ENCODE peak calls at places on chromosomes 16 and 17, in six cellular contexts. E is AG08395; T is effector CD4-positive, alpha-beta T cell; C is ELR; M is COR-L47; O is IMR-90. W is an unnamed sample.

GRCh38 chr17:47119746-47120520 is 69.2 kb downstream of the CDC27 start:
- DNase-seq in E (peak), T (no peak), C (peak), M (no peak), O (peak), W (peak)

GRCh38 chr16:30902070-30902972 is 5.9 kb downstream of the CTF1 start:
- DNase-seq in E (peak), T (peak), C (peak), M (peak), O (peak), W (no peak)

GRCh38 chr17:43341705-43342600 is 56.8 kb upstream of the ARL4D start:
- DNase-seq in E (peak), T (no peak), C (peak), M (no peak), O (peak), W (no peak)

GRCh38 chr16:11390573-11391495 is 45.6 kb downstream of the RMI2 start:
- DNase-seq in E (no peak), T (no peak), C (peak), M (peak), O (no peak), W (no peak)

GRCh38 chr17:4536742-4537411 is 18.3 kb downstream of the MYBBP1A start:
- DNase-seq in E (peak), T (no peak), C (no peak), M (no peak), O (peak), W (no peak)

GRCh38 chr17:74545456-74546230 is at the start of gene CD300C:
- DNase-seq in E (peak), T (no peak), C (no peak), M (no peak), O (no peak), W (no peak)

GRCh38 chr17:58309918-58310259 is 18.7 kb downstream of the TSPOAP1 start:
- DNase-seq in E (no peak), T (no peak), C (no peak), M (no peak), O (no peak), W (no peak)

GRCh38 chr17:22512997-22513538 is 820.7 kb downstream of the KCNJ18 start:
- DNase-seq in E (no peak), T (no peak), C (no peak), M (no peak), O (no peak), W (no peak)

GRCh38 chr16:77763994-77764393 is 24.4 kb upstream of the VAT1L start:
- DNase-seq in E (no peak), T (no peak), C (no peak), M (no peak), O (no peak), W (no peak)

GRCh38 chr16:56667581-56668571 is at the start of gene MT1G:
- DNase-seq in E (no peak), T (no peak), C (no peak), M (no peak), O (no peak), W (no peak)

GRCh38 chr17:73555199-73555810 is 88.9 kb downstream of the SDK2 start:
- DNase-seq in E (no peak), T (no peak), C (no peak), M (no peak), O (no peak), W (no peak)

GRCh38 chr16:88807142-88807625 is 3.6 kb downstream of the CDT1 start:
- DNase-seq in E (no peak), T (no peak), C (no peak), M (no peak), O (no peak), W (no peak)

GRCh38 chr16:19503461-19504075 is 18.3 kb downstream of the GDE1 start:
- DNase-seq in E (no peak), T (no peak), C (no peak), M (no peak), O (no peak), W (no peak)

GRCh38 chr17:10058924-10059683 is 139.3 kb downstream of the GAS7 start:
- DNase-seq in E (no peak), T (no peak), C (no peak), M (no peak), O (no peak), W (no peak)

GRCh38 chr16:74926832-74927231 is 58.1 kb downstream of the WDR59 start:
- DNase-seq in E (no peak), T (no peak), C (no peak), M (no peak), O (no peak), W (no peak)